ENCODE peak calls at places on chromosome 21, in seven cellular contexts. X, Q, J, V, S, W and E are unnamed samples. For H3K4me1, the result is how much of the 10 kb centered on the place peaks cover.

GRCh38 chr21:35933466-35933865 is 126.9 kb downstream of the SETD4 start:
- DNase-seq in X (no peak), Q (peak), J (no peak), V (peak), S (peak), W (peak), E (peak)

GRCh38 chr21:37153193-37153934 is 80.3 kb downstream of the TTC3 start:
- DNase-seq in X (peak), Q (no peak), J (no peak), V (peak), S (peak), W (peak), E (peak)

GRCh38 chr21:28298251-28298672 is 694.4 kb downstream of the LTN1 start:
- DNase-seq in X (no peak), Q (no peak), J (no peak), V (peak), S (peak), W (peak), E (no peak)

GRCh38 chr21:32908529-32908928 is 117.2 kb upstream of the OLIG2 start:
- DNase-seq in X (no peak), Q (no peak), J (no peak), V (no peak), S (no peak), W (no peak), E (no peak)

GRCh38 chr21:35525443-35525842 is 476.3 kb upstream of the RUNX1 start:
- DNase-seq in X (no peak), Q (no peak), J (no peak), V (peak), S (peak), W (peak), E (no peak)

GRCh38 chr21:33205476-33205875 is 24.3 kb upstream of the IFNAR2 start:
- DNase-seq in X (no peak), Q (no peak), J (peak), V (no peak), S (no peak), W (no peak), E (no peak)

GRCh38 chr21:35711213-35711612 is 349.1 kb downstream of the SETD4 start:
- DNase-seq in X (no peak), Q (no peak), J (no peak), V (no peak), S (no peak), W (no peak), E (no peak)

GRCh38 chr21:27359141-27359540 is 392.3 kb upstream of the ADAMTS5 start:
- DNase-seq in X (no peak), Q (no peak), J (no peak), V (no peak), S (peak), W (peak), E (no peak)

GRCh38 chr21:37561506-37561905 is 194.9 kb downstream of the DYRK1A start:
- DNase-seq in X (no peak), Q (no peak), J (no peak), V (no peak), S (no peak), W (no peak), E (no peak)

GRCh38 chr21:27704567-27705166 is 737.8 kb upstream of the ADAMTS5 start:
- DNase-seq in X (no peak), Q (no peak), J (no peak), V (no peak), S (no peak), W (no peak), E (no peak)

GRCh38 chr21:28793043-28793442 is 199.6 kb downstream of the LTN1 start:
- DNase-seq in X (no peak), Q (peak), J (no peak), V (peak), S (peak), W (peak), E (peak)

GRCh38 chr21:45324430-45325205 is 36.9 kb upstream of the POFUT2 start:
- DNase-seq in X (no peak), Q (no peak), J (no peak), V (no peak), S (no peak), W (no peak), E (no peak)

GRCh38 chr21:24375201-24375600 is 1232.1 kb downstream of the MRPL39 start:
- DNase-seq in X (no peak), Q (no peak), J (no peak), V (no peak), S (no peak), W (no peak), E (no peak)

GRCh38 chr21:28540514-28540913 is 452.2 kb downstream of the LTN1 start:
- DNase-seq in X (no peak), Q (no peak), J (no peak), V (peak), S (peak), W (peak), E (no peak)

GRCh38 chr21:26846036-26846931 is 1.1 kb upstream of the ADAMTS1 start:
- DNase-seq in X (peak), Q (peak), J (no peak), V (peak), S (peak), W (peak), E (peak)

GRCh38 chr21:19683492-19683891 is 1279.9 kb upstream of the TMPRSS15 start:
- DNase-seq in X (no peak), Q (no peak), J (no peak), V (no peak), S (no peak), W (no peak), E (no peak)

GRCh38 chr21:18384771-18385170 is 18.8 kb downstream of the TMPRSS15 start:
- DNase-seq in X (no peak), Q (peak), J (no peak), V (peak), S (no peak), W (peak), E (peak)

GRCh38 chr21:28419110-28419509 is 573.6 kb downstream of the LTN1 start:
- DNase-seq in X (no peak), Q (no peak), J (no peak), V (no peak), S (peak), W (peak), E (peak)

GRCh38 chr21:38171723-38172344 is 85.0 kb upstream of the KCNJ15 start:
- DNase-seq in X (no peak), Q (peak), J (no peak), V (peak), S (peak), W (peak), E (peak)

GRCh38 chr21:14673649-14674048 is 127.5 kb upstream of the SAMSN1 start:
- DNase-seq in X (no peak), Q (peak), J (no peak), V (no peak), S (no peak), W (no peak), E (no peak)

GRCh38 chr21:36587388-36587787 is 107.5 kb upstream of the CLDN14 start:
- DNase-seq in X (no peak), Q (no peak), J (no peak), V (peak), S (peak), W (peak), E (peak)

GRCh38 chr21:29725025-29725736 is 214.6 kb downstream of the GRIK1 start:
- DNase-seq in X (no peak), Q (no peak), J (no peak), V (peak), S (no peak), W (no peak), E (peak)

GRCh38 chr21:29005696-29006095 is 13.0 kb upstream of the LTN1 start:
- DNase-seq in X (no peak), Q (no peak), J (no peak), V (peak), S (peak), W (peak), E (no peak)

GRCh38 chr21:31556662-31557061 is 102.8 kb upstream of the SOD1 start:
- DNase-seq in X (no peak), Q (peak), J (no peak), V (no peak), S (no peak), W (no peak), E (no peak)

GRCh38 chr21:35476616-35477395 is 427.7 kb upstream of the RUNX1 start:
- DNase-seq in X (no peak), Q (no peak), J (no peak), V (peak), S (peak), W (peak), E (no peak)

GRCh38 chr21:23162213-23162946 is 2164.2 kb downstream of the NCAM2 start:
- DNase-seq in X (no peak), Q (no peak), J (no peak), V (peak), S (no peak), W (no peak), E (peak)

GRCh38 chr21:45386728-45387371 is 18.1 kb upstream of the COL18A1 start:
- DNase-seq in X (no peak), Q (no peak), J (no peak), V (peak), S (peak), W (peak), E (peak)

GRCh38 chr21:45153358-45154318 is 79.3 kb downstream of the ADARB1 start:
- DNase-seq in X (peak), Q (no peak), J (no peak), V (no peak), S (peak), W (peak), E (no peak)

DNA sequence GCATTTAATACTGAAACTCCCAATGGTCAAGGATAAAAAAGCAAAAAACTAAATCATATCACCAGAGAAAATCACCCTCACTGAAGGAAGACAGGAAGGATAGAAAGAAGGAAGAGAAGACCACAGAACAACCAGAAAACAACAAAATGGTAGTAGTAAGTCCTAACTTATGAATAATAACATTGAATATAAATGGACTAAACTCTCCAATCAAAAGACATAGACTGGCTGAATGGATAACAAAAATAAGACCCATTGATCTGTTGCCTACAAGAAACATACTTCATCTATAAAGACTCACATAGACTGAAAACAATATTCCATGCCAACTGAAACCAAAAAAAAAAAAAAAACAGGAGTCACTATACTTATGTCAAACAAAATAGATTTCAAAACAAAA is 347.7 kb downstream of the NCAM2 start:
- DNase-seq in X (no peak), Q (no peak), J (no peak), V (no peak), S (no peak), W (no peak), E (no peak)
- H3K4me1 ChIP-seq in X (under half), Q (under half), J (under half), V (under half), S (under half), W (under half), E (under half)

DNA sequence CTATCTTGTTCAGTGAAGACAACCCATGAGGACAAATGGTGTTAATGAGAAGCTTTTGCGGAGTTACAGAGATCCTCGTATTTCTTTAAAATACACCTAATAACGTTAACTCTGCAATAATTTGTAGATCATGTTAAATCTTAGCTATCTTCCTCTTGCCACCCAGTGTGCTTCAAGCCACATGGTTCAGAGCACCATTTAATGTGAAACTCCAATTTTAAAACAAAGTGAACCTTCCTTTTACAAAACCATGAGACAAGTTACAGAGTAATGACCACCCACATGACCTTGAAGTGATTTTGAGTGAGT is 1.7 kb upstream of the KCNE2 start:
- DNase-seq in X (no peak), Q (no peak), J (no peak), V (no peak), S (no peak), W (no peak), E (no peak)
- H3K4me1 ChIP-seq in X (under half), Q (under half), J (under half), V (under half), S (under half), W (under half), E (under half)

DNA sequence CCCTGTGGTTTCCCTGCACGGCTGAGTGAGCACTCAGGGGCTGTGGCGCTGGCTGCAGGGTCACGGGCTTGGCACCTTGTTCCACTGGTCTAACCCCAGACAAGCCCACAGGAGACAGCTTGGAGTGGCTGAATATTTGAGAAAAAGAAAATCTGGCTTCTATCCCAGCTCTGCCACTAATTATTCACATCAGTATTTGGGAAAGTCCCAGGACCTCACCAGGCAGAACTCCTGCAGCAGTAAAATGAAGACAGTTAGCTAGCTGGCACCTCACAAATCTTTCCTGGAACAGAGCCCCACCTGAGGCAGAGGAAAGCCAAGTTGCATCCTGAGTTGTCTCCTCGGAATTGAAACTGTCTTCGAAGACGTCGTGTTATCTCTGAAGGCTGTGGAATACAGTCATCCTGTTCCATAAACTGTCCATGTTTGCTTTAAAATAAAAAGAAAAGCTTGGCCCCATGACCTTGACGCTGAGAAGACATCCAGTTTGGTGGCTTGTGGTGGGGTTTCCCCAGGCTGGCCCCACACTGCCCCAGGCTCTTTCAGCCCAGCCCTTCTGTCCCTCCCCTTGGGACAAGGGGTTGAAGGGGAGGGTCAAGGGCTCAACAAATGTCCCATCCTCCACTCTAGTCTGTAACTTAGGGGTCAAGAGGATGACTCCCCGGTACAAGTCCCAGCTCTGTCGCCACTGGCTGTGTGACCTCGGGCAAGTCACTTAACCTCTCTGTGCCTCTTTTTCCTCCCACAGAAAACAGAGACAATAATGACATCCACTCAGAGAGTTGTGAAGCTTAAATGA is 93.8 kb upstream of the TMPRSS2 start:
- DNase-seq in X (no peak), Q (no peak), J (no peak), V (peak), S (peak), W (peak), E (peak)
- H3K4me1 ChIP-seq in X (under half), Q (under half), J (under half), V (under half), S (under half), W (under half), E (under half)

GRCh38 chr21:46636181-46636512 is 673 bp downstream of the PRMT2 start:
- DNase-seq in X (no peak), Q (no peak), J (no peak), V (peak), S (no peak), W (no peak), E (no peak)

GRCh38 chr21:46635324-46636180 is at the start of gene PRMT2:
- DNase-seq in X (peak), Q (peak), J (peak), V (peak), S (peak), W (peak), E (peak)

GRCh38 chr21:46636550-46637289 is 1.2 kb downstream of the PRMT2 start:
- DNase-seq in X (no peak), Q (no peak), J (peak), V (peak), S (no peak), W (no peak), E (no peak)

GRCh38 chr21:46639489-46640386 is 4.3 kb downstream of the PRMT2 start:
- DNase-seq in X (no peak), Q (no peak), J (no peak), V (peak), S (peak), W (peak), E (no peak)

DNA sequence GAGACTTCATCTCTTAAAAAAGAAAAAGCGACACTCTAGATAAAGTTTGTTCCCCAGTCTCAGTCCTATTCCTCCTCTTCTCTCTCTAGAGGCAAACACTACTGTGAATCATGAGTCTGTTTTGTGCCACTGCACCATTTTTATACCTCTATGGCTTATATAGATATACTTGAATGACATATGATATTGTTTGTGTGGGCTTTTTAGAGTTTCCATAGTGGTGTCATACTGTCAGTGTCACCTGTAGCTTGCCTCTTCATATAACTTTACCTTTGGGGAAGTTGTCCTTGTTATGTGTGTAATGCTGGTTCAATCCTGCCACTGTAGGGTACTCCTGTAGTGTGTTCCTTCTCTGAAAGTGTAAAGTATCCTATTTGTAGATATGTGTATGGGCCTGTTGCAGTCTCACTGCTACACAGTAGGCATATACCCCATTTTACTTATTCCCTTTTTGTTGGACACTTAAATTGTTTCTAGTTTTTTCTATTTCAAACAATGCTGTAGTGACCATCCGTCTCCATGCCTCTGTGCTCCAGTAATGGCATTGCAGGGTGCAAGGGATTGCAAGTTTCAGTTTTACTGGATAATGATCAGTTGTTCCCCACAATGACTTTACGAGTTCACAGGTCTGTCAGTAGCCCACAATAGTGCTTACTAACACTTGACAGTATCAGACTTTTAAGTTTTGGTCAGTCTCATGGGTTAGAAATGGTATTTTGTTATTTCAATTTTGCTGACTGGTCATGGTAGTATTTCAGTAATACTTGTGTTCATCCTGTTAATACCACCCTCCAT is 2.7 kb downstream of the PRMT2 start:
- DNase-seq in X (no peak), Q (no peak), J (no peak), V (peak), S (no peak), W (peak), E (no peak)
- H3K4me1 ChIP-seq in X (under half), Q (under half), J (half or more), V (under half), S (under half), W (under half), E (under half)

GRCh38 chr21:40276001-40276400 is 408.8 kb downstream of the PCP4 start:
- DNase-seq in X (no peak), Q (no peak), J (no peak), V (no peak), S (no peak), W (no peak), E (no peak)
- H3K4me1 ChIP-seq in X (under half), Q (under half), J (under half), V (under half), S (under half), W (under half), E (under half)

GRCh38 chr21:41426656-41427311 is 745 bp downstream of the MX1 start:
- DNase-seq in X (no peak), Q (no peak), J (no peak), V (no peak), S (no peak), W (no peak), E (no peak)

GRCh38 chr21:41425954-41426655 is at the start of gene MX1:
- DNase-seq in X (peak), Q (peak), J (peak), V (peak), S (peak), W (peak), E (peak)

GRCh38 chr21:41428311-41428710 is 2.3 kb downstream of the MX1 start:
- DNase-seq in X (no peak), Q (no peak), J (no peak), V (no peak), S (no peak), W (no peak), E (no peak)

GRCh38 chr21:41428847-41429246 is 2.8 kb downstream of the MX1 start:
- DNase-seq in X (no peak), Q (no peak), J (no peak), V (no peak), S (no peak), W (no peak), E (no peak)

GRCh38 chr21:41427556-41427955 is 1.5 kb downstream of the MX1 start:
- DNase-seq in X (no peak), Q (no peak), J (no peak), V (no peak), S (no peak), W (no peak), E (no peak)
- H3K4me1 ChIP-seq in X (under half), Q (under half), J (under half), V (under half), S (under half), W (under half), E (under half)

GRCh38 chr21:43919871-43920801 is 55.1 kb downstream of the AGPAT3 start:
- DNase-seq in X (no peak), Q (no peak), J (no peak), V (no peak), S (peak), W (no peak), E (peak)
- H3K4me1 ChIP-seq in X (under half), Q (under half), J (half or more), V (under half), S (under half), W (under half), E (under half)